ENCODE peak calls at places on chromosomes 13 and 19, in four cellular contexts. One of them, this sample, is unnamed.
A peak's percentile ranks its signal among the peaks of the same experiment; 100 is the strongest.

GRCh38 chr19:18860725-18861124 is 29.0 kb downstream of the UPF1 start:
- DNase-seq in fibroblast of lung: no peak
- DNase-seq in thyroid gland: no peak
- DNase-seq in psoas muscle: no peak
- DNase-seq in this sample: no peak

GRCh38 chr19:9917322-9917721 is 19.0 kb downstream of the OLFM2 start:
- DNase-seq in thyroid gland: peak; percentile 14
- DNase-seq in psoas muscle: no peak
- DNase-seq in fibroblast of lung: peak; percentile 43
- DNase-seq in this sample: no peak

GRCh38 chr19:57816652-57817051 is 1.9 kb upstream of the ZNF552 start:
- DNase-seq in psoas muscle: no peak
- DNase-seq in thyroid gland: no peak
- DNase-seq in fibroblast of lung: no peak
- DNase-seq in this sample: no peak

GRCh38 chr19:12527034-12527836 is 24.0 kb downstream of the ZNF564 start:
- DNase-seq in psoas muscle: no peak
- DNase-seq in thyroid gland: no peak
- DNase-seq in fibroblast of lung: peak; percentile 56
- DNase-seq in this sample: no peak

GRCh38 chr13:47277774-47278173 is 380.9 kb upstream of the HTR2A start:
- DNase-seq in psoas muscle: no peak
- DNase-seq in thyroid gland: peak; percentile 3
- DNase-seq in fibroblast of lung: peak; percentile 23
- DNase-seq in this sample: no peak

GRCh38 chr13:42495256-42495655 is 78.7 kb upstream of the TNFSF11 start:
- DNase-seq in psoas muscle: no peak
- DNase-seq in thyroid gland: no peak
- DNase-seq in fibroblast of lung: no peak
- DNase-seq in this sample: no peak

GRCh38 chr19:17325881-17326594 is 8.6 kb downstream of the ANO8 start:
- DNase-seq in fibroblast of lung: peak; percentile 76
- DNase-seq in psoas muscle: no peak
- DNase-seq in thyroid gland: peak; percentile 24
- DNase-seq in this sample: no peak

GRCh38 chr19:23070353-23070781 is 46.5 kb upstream of the ZNF730 start:
- DNase-seq in fibroblast of lung: peak; percentile 54
- DNase-seq in psoas muscle: peak; percentile 60
- DNase-seq in thyroid gland: peak; percentile 7
- DNase-seq in this sample: no peak

GRCh38 chr13:23867027-23867491 is 22.1 kb downstream of the MIPEP start:
- DNase-seq in fibroblast of lung: peak; percentile 59
- DNase-seq in psoas muscle: no peak
- DNase-seq in thyroid gland: peak; percentile 54
- DNase-seq in this sample: peak; percentile 49

GRCh38 chr19:5801796-5802616 is 2.9 kb upstream of the NRTN start:
- DNase-seq in psoas muscle: no peak
- DNase-seq in thyroid gland: no peak
- DNase-seq in fibroblast of lung: peak; percentile 23
- DNase-seq in this sample: no peak

GRCh38 chr19:12721656-12722565 is 1.8 kb downstream of the TNPO2 start:
- DNase-seq in psoas muscle: peak; percentile 88
- DNase-seq in thyroid gland: peak; percentile 69
- DNase-seq in fibroblast of lung: peak; percentile 80
- DNase-seq in this sample: peak; percentile 56

GRCh38 chr19:15198006-15198356 is 2.8 kb downstream of the NOTCH3 start:
- DNase-seq in thyroid gland: no peak
- DNase-seq in psoas muscle: no peak
- DNase-seq in fibroblast of lung: no peak
- DNase-seq in this sample: no peak

GRCh38 chr19:7832781-7833180 is 2.8 kb downstream of the EVI5L start:
- DNase-seq in fibroblast of lung: no peak
- DNase-seq in psoas muscle: no peak
- DNase-seq in thyroid gland: no peak
- DNase-seq in this sample: no peak

GRCh38 chr19:4089400-4089908 is 22.8 kb upstream of the ZBTB7A start:
- DNase-seq in psoas muscle: peak; percentile 70
- DNase-seq in thyroid gland: no peak
- DNase-seq in fibroblast of lung: no peak
- DNase-seq in this sample: peak; percentile 87

GRCh38 chr19:4090351-4091220 is 23.9 kb upstream of the ZBTB7A start:
- DNase-seq in fibroblast of lung: no peak
- DNase-seq in psoas muscle: peak; percentile 50
- DNase-seq in thyroid gland: no peak
- DNase-seq in this sample: no peak

GRCh38 chr19:4089946-4090345 is 23.2 kb upstream of the ZBTB7A start:
- DNase-seq in psoas muscle: peak; percentile 46
- DNase-seq in fibroblast of lung: no peak
- DNase-seq in thyroid gland: no peak
- DNase-seq in this sample: no peak

GRCh38 chr19:4088065-4088679 is 21.5 kb upstream of the ZBTB7A start:
- DNase-seq in thyroid gland: no peak
- DNase-seq in psoas muscle: no peak
- DNase-seq in fibroblast of lung: no peak
- DNase-seq in this sample: no peak

GRCh38 chr19:4088975-4089374 is 22.3 kb upstream of the ZBTB7A start:
- DNase-seq in thyroid gland: no peak
- DNase-seq in psoas muscle: no peak
- DNase-seq in fibroblast of lung: no peak
- DNase-seq in this sample: no peak
- H3K4me1 ChIP-seq in thyroid gland: no peaks in the 10 kb centered on the region
- H3K4me1 ChIP-seq in psoas muscle: no peaks in the 10 kb centered on the region
- H3K4me1 ChIP-seq in fibroblast of lung: no peaks in the 10 kb centered on the region
- H3K4me1 ChIP-seq in this sample: peaks cover 55% of the 10 kb centered on the region

GRCh38 chr13:107842562-107843180 is 372.7 kb downstream of the LIG4 start:
- DNase-seq in fibroblast of lung: peak; percentile 55
- DNase-seq in thyroid gland: no peak
- DNase-seq in psoas muscle: no peak
- DNase-seq in this sample: no peak
- H3K4me1 ChIP-seq in fibroblast of lung: no peaks in the 10 kb centered on the region
- H3K4me1 ChIP-seq in thyroid gland: no peaks in the 10 kb centered on the region
- H3K4me1 ChIP-seq in psoas muscle: no peaks in the 10 kb centered on the region
- H3K4me1 ChIP-seq in this sample: no peaks in the 10 kb centered on the region

GRCh38 chr19:31138077-31138476 is 211.2 kb downstream of the TSHZ3 start:
- DNase-seq in fibroblast of lung: no peak
- DNase-seq in thyroid gland: no peak
- DNase-seq in psoas muscle: no peak
- DNase-seq in this sample: no peak
- H3K4me1 ChIP-seq in fibroblast of lung: peaks cover 16% of the 10 kb centered on the region
- H3K4me1 ChIP-seq in thyroid gland: peaks cover 14% of the 10 kb centered on the region
- H3K4me1 ChIP-seq in psoas muscle: no peaks in the 10 kb centered on the region
- H3K4me1 ChIP-seq in this sample: no peaks in the 10 kb centered on the region

DNA sequence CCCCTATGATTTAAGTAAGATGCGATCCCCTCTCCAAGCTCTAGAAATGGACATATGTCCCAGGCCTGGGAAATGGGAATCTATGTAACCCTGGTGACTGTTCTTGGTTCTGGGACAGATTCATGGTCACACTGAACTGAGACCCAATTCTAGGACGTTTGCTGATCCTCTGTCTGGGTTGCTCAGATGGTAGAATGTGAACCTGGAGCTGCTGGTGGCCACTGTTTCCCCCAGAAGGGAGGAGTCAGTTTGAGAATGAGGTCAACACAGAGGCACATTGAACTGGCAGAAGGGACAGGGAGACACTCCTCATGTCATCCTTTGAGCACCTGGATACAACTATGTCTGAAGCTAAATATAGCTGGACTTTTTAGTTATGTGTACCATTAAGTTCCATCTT is 29.1 kb downstream of the FAM187B start:
- DNase-seq in psoas muscle: no peak
- DNase-seq in thyroid gland: no peak
- DNase-seq in fibroblast of lung: no peak
- DNase-seq in this sample: no peak
- H3K4me1 ChIP-seq in psoas muscle: no peaks in the 10 kb centered on the region
- H3K4me1 ChIP-seq in thyroid gland: no peaks in the 10 kb centered on the region
- H3K4me1 ChIP-seq in fibroblast of lung: no peaks in the 10 kb centered on the region
- H3K4me1 ChIP-seq in this sample: no peaks in the 10 kb centered on the region